ENCODE peak calls at places on chromosome 5, in seven cellular contexts. One of them, this sample, is unnamed.

GRCh38 chr5:163565931-163566608 is 60.7 kb downstream of the MAT2B start:
- DNase-seq in HepG2: peak
- DNase-seq in K562: no peak
- DNase-seq in H1: no peak
- DNase-seq in SK-N-SH: no peak
- DNase-seq in GM12878: peak
- DNase-seq in HCT116: no peak
- DNase-seq in this sample: peak

GRCh38 chr5:119340597-119341218 is 15.1 kb upstream of the TNFAIP8 start:
- DNase-seq in GM12878: peak
- DNase-seq in H1: no peak
- DNase-seq in HCT116: no peak
- DNase-seq in K562: peak
- DNase-seq in SK-N-SH: no peak
- DNase-seq in HepG2: no peak
- DNase-seq in this sample: no peak

GRCh38 chr5:108171759-108172158 is 210.1 kb downstream of the FBXL17 start:
- DNase-seq in HepG2: no peak
- DNase-seq in K562: no peak
- DNase-seq in H1: no peak
- DNase-seq in SK-N-SH: no peak
- DNase-seq in HCT116: no peak
- DNase-seq in GM12878: no peak
- DNase-seq in this sample: no peak

GRCh38 chr5:177353093-177353492 is 1.6 kb upstream of the LMAN2 start:
- DNase-seq in K562: no peak
- DNase-seq in GM12878: no peak
- DNase-seq in HCT116: no peak
- DNase-seq in H1: no peak
- DNase-seq in HepG2: no peak
- DNase-seq in SK-N-SH: no peak
- DNase-seq in this sample: no peak

GRCh38 chr5:97131139-97131710 is 11.2 kb downstream of the LIX1 start:
- DNase-seq in HCT116: no peak
- DNase-seq in GM12878: no peak
- DNase-seq in H1: no peak
- DNase-seq in HepG2: no peak
- DNase-seq in SK-N-SH: no peak
- DNase-seq in K562: no peak
- DNase-seq in this sample: no peak

GRCh38 chr5:55062039-55062779 is 38.2 kb downstream of the GZMK start:
- DNase-seq in H1: no peak
- DNase-seq in K562: no peak
- DNase-seq in HCT116: no peak
- DNase-seq in GM12878: no peak
- DNase-seq in SK-N-SH: no peak
- DNase-seq in HepG2: no peak
- DNase-seq in this sample: no peak

GRCh38 chr5:164253764-164254163 is 748.3 kb downstream of the MAT2B start:
- DNase-seq in GM12878: no peak
- DNase-seq in HepG2: no peak
- DNase-seq in H1: no peak
- DNase-seq in K562: no peak
- DNase-seq in SK-N-SH: no peak
- DNase-seq in HCT116: no peak
- DNase-seq in this sample: no peak

GRCh38 chr5:68331202-68332108 is 115.9 kb downstream of the PIK3R1 start:
- DNase-seq in K562: no peak
- DNase-seq in SK-N-SH: no peak
- DNase-seq in HCT116: no peak
- DNase-seq in HepG2: peak
- DNase-seq in GM12878: no peak
- DNase-seq in H1: no peak
- DNase-seq in this sample: no peak

GRCh38 chr5:91288517-91288916 is 94.6 kb downstream of the ARRDC3 start:
- DNase-seq in SK-N-SH: peak
- DNase-seq in GM12878: no peak
- DNase-seq in H1: no peak
- DNase-seq in K562: no peak
- DNase-seq in HCT116: no peak
- DNase-seq in HepG2: no peak
- DNase-seq in this sample: no peak

GRCh38 chr5:91291628-91292569 is 91.2 kb downstream of the ARRDC3 start:
- DNase-seq in K562: peak
- DNase-seq in HCT116: no peak
- DNase-seq in GM12878: no peak
- DNase-seq in HepG2: no peak
- DNase-seq in SK-N-SH: no peak
- DNase-seq in H1: no peak
- DNase-seq in this sample: no peak

GRCh38 chr5:91283899-91284298 is 99.2 kb downstream of the ARRDC3 start:
- DNase-seq in H1: no peak
- DNase-seq in HepG2: no peak
- DNase-seq in HCT116: peak
- DNase-seq in GM12878: no peak
- DNase-seq in SK-N-SH: no peak
- DNase-seq in K562: no peak
- DNase-seq in this sample: no peak

GRCh38 chr5:91283326-91283725 is 99.8 kb downstream of the ARRDC3 start:
- DNase-seq in GM12878: no peak
- DNase-seq in HCT116: no peak
- DNase-seq in H1: no peak
- DNase-seq in K562: no peak
- DNase-seq in HepG2: no peak
- DNase-seq in SK-N-SH: no peak
- DNase-seq in this sample: no peak

GRCh38 chr5:91288117-91288516 is 95.0 kb downstream of the ARRDC3 start:
- DNase-seq in HepG2: no peak
- DNase-seq in HCT116: no peak
- DNase-seq in SK-N-SH: peak
- DNase-seq in K562: no peak
- DNase-seq in H1: no peak
- DNase-seq in GM12878: no peak
- DNase-seq in this sample: no peak
- TF ChIP-seq JUND in HepG2: no peak
- TF ChIP-seq JUND in HCT116: no peak
- TF ChIP-seq JUND in SK-N-SH: peak
- TF ChIP-seq JUND in K562: no peak
- TF ChIP-seq JUND in H1: no peak
- TF ChIP-seq JUND in GM12878: no peak
- TF ChIP-seq JUND in this sample: no peak

GRCh38 chr5:158198636-158199035 is 339.7 kb upstream of the CLINT1 start:
- DNase-seq in HCT116: no peak
- DNase-seq in H1: no peak
- DNase-seq in GM12878: peak
- DNase-seq in K562: no peak
- DNase-seq in SK-N-SH: no peak
- DNase-seq in HepG2: no peak
- DNase-seq in this sample: no peak
- TF ChIP-seq JUND in HCT116: no peak
- TF ChIP-seq JUND in H1: no peak
- TF ChIP-seq JUND in GM12878: no peak
- TF ChIP-seq JUND in K562: no peak
- TF ChIP-seq JUND in SK-N-SH: no peak
- TF ChIP-seq JUND in HepG2: no peak
- TF ChIP-seq JUND in this sample: no peak

DNA sequence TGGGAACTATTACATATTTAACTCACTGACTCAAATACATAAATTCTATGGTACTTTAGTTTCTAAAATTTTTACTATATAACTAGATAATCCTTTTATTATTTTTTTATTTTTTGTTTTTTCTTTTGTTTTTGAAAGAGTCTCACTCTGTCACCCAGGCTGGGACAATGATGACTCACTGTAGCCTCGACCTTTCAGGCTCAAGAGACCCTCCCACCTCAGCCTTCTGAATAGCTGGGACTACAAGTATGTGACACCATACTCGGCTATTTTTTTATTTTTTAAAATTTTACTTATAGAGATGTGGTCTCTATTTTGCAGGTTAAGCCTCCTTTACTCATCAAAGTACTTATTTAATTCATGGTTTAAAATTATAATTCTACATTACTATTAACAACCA is 92.2 kb upstream of the SLCO4C1 start:
- DNase-seq in H1: no peak
- DNase-seq in K562: no peak
- DNase-seq in HCT116: no peak
- DNase-seq in GM12878: no peak
- DNase-seq in HepG2: no peak
- DNase-seq in SK-N-SH: no peak
- DNase-seq in this sample: no peak
- TF ChIP-seq JUND in H1: no peak
- TF ChIP-seq JUND in K562: no peak
- TF ChIP-seq JUND in HCT116: no peak
- TF ChIP-seq JUND in GM12878: no peak
- TF ChIP-seq JUND in HepG2: no peak
- TF ChIP-seq JUND in SK-N-SH: no peak
- TF ChIP-seq JUND in this sample: no peak

DNA sequence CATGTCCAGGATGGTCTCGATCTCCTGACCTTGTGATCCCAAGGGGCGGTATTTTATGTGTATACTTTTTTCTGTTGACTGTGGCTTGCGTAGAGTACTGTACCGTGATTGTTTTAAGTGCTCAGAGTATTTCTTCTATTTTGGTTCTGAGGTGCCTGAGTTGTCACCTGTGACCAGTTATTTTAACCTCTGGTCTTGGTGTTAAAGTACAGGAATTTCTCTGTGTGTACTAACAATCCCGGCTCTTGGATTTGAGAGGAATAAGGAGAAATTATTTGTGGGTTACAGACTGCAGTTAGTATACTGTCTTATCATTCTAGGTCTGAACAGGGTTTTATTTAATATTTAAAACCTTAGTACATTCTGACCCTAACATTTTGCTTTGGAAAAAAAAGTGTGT is 2.0 kb downstream of the ANKHD1 start:
- DNase-seq in GM12878: no peak
- DNase-seq in HepG2: no peak
- DNase-seq in K562: no peak
- DNase-seq in HCT116: no peak
- DNase-seq in H1: no peak
- DNase-seq in SK-N-SH: no peak
- DNase-seq in this sample: no peak
- TF ChIP-seq JUND in GM12878: no peak
- TF ChIP-seq JUND in HepG2: no peak
- TF ChIP-seq JUND in K562: no peak
- TF ChIP-seq JUND in HCT116: no peak
- TF ChIP-seq JUND in H1: no peak
- TF ChIP-seq JUND in SK-N-SH: no peak
- TF ChIP-seq JUND in this sample: no peak

GRCh38 chr5:138449501-138450239 is 10.8 kb downstream of the REEP2 start:
- DNase-seq in K562: peak
- DNase-seq in H1: no peak
- DNase-seq in HepG2: peak
- DNase-seq in GM12878: no peak
- DNase-seq in HCT116: peak
- DNase-seq in SK-N-SH: peak
- DNase-seq in this sample: peak
- TF ChIP-seq JUND in K562: no peak
- TF ChIP-seq JUND in H1: no peak
- TF ChIP-seq JUND in HepG2: no peak
- TF ChIP-seq JUND in GM12878: no peak
- TF ChIP-seq JUND in HCT116: no peak
- TF ChIP-seq JUND in SK-N-SH: no peak
- TF ChIP-seq JUND in this sample: no peak

GRCh38 chr5:1552469-1553255 is 28.9 kb upstream of the LPCAT1 start:
- DNase-seq in HepG2: peak
- DNase-seq in H1: no peak
- DNase-seq in SK-N-SH: no peak
- DNase-seq in GM12878: no peak
- DNase-seq in HCT116: no peak
- DNase-seq in K562: no peak
- DNase-seq in this sample: no peak
- TF ChIP-seq JUND in HepG2: no peak
- TF ChIP-seq JUND in H1: no peak
- TF ChIP-seq JUND in SK-N-SH: no peak
- TF ChIP-seq JUND in GM12878: no peak
- TF ChIP-seq JUND in HCT116: no peak
- TF ChIP-seq JUND in K562: no peak
- TF ChIP-seq JUND in this sample: no peak

GRCh38 chr5:67173959-67174358 is 22.6 kb downstream of the CD180 start:
- DNase-seq in SK-N-SH: no peak
- DNase-seq in HCT116: no peak
- DNase-seq in K562: no peak
- DNase-seq in HepG2: no peak
- DNase-seq in H1: no peak
- DNase-seq in GM12878: no peak
- DNase-seq in this sample: no peak
- TF ChIP-seq JUND in SK-N-SH: no peak
- TF ChIP-seq JUND in HCT116: no peak
- TF ChIP-seq JUND in K562: no peak
- TF ChIP-seq JUND in HepG2: no peak
- TF ChIP-seq JUND in H1: no peak
- TF ChIP-seq JUND in GM12878: no peak
- TF ChIP-seq JUND in this sample: no peak

This sample was measured in T47D.